ENCODE peak calls at places on chromosome 21, in eight cellular contexts. L is GM06990; V is prostate gland; N is HCT116; Q is sigmoid colon; U is gastrocnemius medialis; R is CD8-positive, alpha-beta T cell; A is PC-3. M is an unnamed sample. For H3K27me3, the result is how much of the 10 kb centered on the place peaks cover.

GRCh38 chr21:24023936-24024335 is 1583.3 kb downstream of the MRPL39 start:
- DNase-seq in L (no peak), V (no peak), N (no peak), Q (no peak), U (no peak), R (no peak), A (peak), M (no peak)

GRCh38 chr21:15761508-15762100 is 31.8 kb downstream of the USP25 start:
- DNase-seq in L (no peak), V (no peak), N (no peak), Q (no peak), U (no peak), R (no peak), A (no peak), M (no peak)

GRCh38 chr21:38293765-38294164 is 37.0 kb downstream of the KCNJ15 start:
- DNase-seq in L (no peak), V (no peak), N (no peak), Q (no peak), U (no peak), R (no peak), A (no peak), M (no peak)

GRCh38 chr21:26177187-26177586 is 6.6 kb upstream of the APP start:
- DNase-seq in L (no peak), V (no peak), N (no peak), Q (no peak), U (peak), R (no peak), A (no peak), M (no peak)

GRCh38 chr21:17512245-17513213 is at the start of gene CXADR:
- DNase-seq in L (peak), V (peak), N (peak), Q (no peak), U (no peak), R (peak), A (peak), M (no peak)

GRCh38 chr21:41477641-41478318 is 30.2 kb downstream of the TMPRSS2 start:
- DNase-seq in L (no peak), V (no peak), N (no peak), Q (no peak), U (no peak), R (no peak), A (no peak), M (no peak)

GRCh38 chr21:34510148-34511142 is 1.6 kb downstream of the KCNE1 start:
- DNase-seq in L (peak), V (no peak), N (peak), Q (peak), U (peak), R (no peak), A (peak), M (no peak)

GRCh38 chr21:36744560-36745231 is 45.8 kb downstream of the SIM2 start:
- DNase-seq in L (no peak), V (peak), N (no peak), Q (no peak), U (no peak), R (no peak), A (no peak), M (no peak)

GRCh38 chr21:14306143-14306907 is 76.6 kb downstream of the HSPA13 start:
- DNase-seq in L (no peak), V (no peak), N (no peak), Q (no peak), U (no peak), R (no peak), A (peak), M (no peak)

DNA sequence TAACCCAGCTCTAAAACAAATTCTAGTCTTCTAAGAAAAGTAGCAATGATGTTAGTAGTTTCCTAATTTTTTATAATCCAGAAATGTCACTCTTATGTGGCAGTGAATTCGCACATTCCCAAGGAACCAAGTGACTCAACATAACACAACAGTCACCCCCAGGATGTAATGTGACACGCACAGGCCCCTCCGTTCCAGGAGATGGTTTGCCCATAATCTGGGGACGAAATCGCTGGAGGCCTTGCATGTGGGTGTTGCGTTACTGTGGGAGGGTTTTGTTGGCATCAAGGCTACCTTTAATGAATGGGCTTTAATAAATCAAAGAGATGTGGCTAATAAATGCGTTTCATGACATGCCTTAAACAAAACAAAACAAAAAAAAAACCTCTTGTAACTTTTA is 50.9 kb downstream of the EVA1C start:
- DNase-seq in L (no peak), V (peak), N (peak), Q (no peak), U (no peak), R (no peak), A (peak), M (no peak)
- H3K4me3 ChIP-seq in L (no peak), V (no peak), N (no peak), Q (no peak), U (no peak), R (no peak), A (no peak), M (no peak)

GRCh38 chr21:44927259-44927586 is 6.5 kb upstream of the ITGB2 start:
- DNase-seq in L (no peak), V (no peak), N (no peak), Q (no peak), U (no peak), R (no peak), A (no peak), M (no peak)

GRCh38 chr21:44925027-44925755 is 4.5 kb upstream of the ITGB2 start:
- DNase-seq in L (no peak), V (no peak), N (no peak), Q (no peak), U (no peak), R (no peak), A (peak), M (no peak)

GRCh38 chr21:44927587-44928461 is 7.1 kb upstream of the ITGB2 start:
- DNase-seq in L (peak), V (no peak), N (no peak), Q (no peak), U (no peak), R (peak), A (peak), M (peak)

GRCh38 chr21:44924611-44925010 is 3.9 kb upstream of the ITGB2 start:
- DNase-seq in L (no peak), V (no peak), N (no peak), Q (no peak), U (no peak), R (no peak), A (no peak), M (no peak)

GRCh38 chr21:44926364-44927101 is 5.8 kb upstream of the ITGB2 start:
- DNase-seq in L (no peak), V (no peak), N (no peak), Q (no peak), U (no peak), R (no peak), A (peak), M (no peak)
- H3K27me3 ChIP-seq in L (under half), V (under half), N (half or more), Q (under half), U (under half), R (under half), A (under half), M (under half)

DNA sequence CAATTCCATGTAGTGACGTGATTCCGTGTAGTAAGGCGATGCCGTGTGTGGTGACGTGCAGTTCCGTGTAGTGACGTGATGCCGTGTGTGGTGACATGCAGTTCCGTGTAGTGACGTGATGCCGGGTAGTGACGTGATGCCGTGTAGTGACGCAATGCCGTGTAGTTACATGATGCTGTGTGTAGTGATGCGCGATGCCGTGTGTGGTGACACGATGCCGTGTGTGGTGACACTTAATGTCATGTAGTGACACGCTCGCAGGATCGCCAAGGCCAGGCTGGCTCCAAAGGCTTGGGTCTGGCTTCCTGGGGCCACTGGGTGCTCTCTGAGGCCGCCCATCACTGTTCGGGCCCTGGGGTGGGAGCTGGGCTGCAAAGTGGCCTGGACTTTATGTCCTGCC is 14.2 kb downstream of the COL18A1 start:
- DNase-seq in L (no peak), V (no peak), N (no peak), Q (peak), U (no peak), R (no peak), A (no peak), M (no peak)
- H3K4me3 ChIP-seq in L (no peak), V (no peak), N (no peak), Q (no peak), U (no peak), R (no peak), A (no peak), M (no peak)

DNA sequence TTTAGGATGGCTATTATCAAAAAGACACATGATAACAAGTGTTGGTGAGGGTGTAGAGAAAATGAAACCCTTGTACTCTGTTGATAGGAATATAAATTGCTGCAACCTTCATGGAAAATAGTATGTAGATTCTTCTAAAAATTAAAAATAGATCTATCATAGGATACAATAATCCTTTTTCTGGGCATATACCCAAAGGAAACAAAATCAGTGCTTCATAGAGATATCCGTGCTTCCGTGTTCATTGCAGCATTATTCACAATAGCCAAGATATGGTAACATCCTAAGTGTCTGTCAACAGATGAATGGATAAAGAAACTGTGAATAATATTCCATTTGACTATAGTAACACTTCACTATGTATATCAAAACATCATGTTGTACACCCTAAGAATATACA is 106.7 kb downstream of the MIS18A start:
- DNase-seq in L (no peak), V (no peak), N (no peak), Q (no peak), U (no peak), R (no peak), A (no peak), M (no peak)
- H3K27me3 ChIP-seq in L (under half), V (under half), N (under half), Q (under half), U (under half), R (under half), A (half or more), M (under half)

DNA sequence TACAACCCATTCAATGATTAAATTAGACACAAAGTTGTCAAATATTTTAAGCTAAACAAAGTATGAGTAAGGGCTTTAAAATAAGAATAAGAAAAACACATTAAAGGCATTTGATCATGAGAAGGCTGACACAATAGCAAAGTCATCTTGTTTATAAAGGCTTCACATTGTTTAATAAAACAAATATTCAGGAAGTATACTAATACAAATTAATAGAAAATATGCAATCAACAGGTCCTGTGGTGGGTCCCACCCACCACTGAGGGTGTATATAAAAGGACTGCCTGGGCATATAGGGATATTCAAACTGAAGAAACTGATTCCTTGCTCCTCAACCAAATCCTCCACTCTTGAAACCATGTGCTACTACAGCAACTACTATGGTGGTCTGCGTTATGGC is at the start of gene KRTAP20-2:
- DNase-seq in L (no peak), V (no peak), N (no peak), Q (no peak), U (no peak), R (no peak), A (no peak), M (no peak)
- H3K4me3 ChIP-seq in L (no peak), V (no peak), N (no peak), Q (no peak), U (no peak), R (no peak), A (no peak), M (no peak)

DNA sequence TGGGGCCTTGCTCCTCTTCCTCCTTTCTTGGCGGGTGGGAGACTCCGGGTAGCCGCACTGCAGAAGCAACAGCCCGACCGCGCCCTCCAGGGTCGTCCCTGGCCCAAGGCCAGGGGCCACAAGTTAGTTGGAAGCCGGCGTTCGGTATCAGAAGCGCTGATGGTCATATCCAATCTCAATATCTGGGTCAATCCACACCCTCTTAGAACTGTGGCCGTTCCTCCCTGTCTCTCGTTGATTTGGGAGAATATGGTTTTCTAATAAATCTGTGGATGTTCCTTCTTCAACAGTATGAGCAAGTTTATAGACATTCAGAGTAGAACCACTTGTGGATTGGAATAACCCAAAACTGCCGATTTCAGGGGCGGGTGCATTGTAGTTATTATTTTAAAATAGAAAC is 2.5 kb downstream of the OLIG2 start:
- DNase-seq in L (no peak), V (no peak), N (no peak), Q (peak), U (no peak), R (no peak), A (no peak), M (no peak)
- H3K27me3 ChIP-seq in L (under half), V (half or more), N (under half), Q (half or more), U (half or more), R (under half), A (half or more), M (half or more)

GRCh38 chr21:29342394-29342957 is 43.8 kb downstream of the BACH1 start:
- DNase-seq in L (peak), V (no peak), N (no peak), Q (peak), U (peak), R (no peak), A (peak), M (peak)
- H3K4me3 ChIP-seq in L (peak), V (no peak), N (no peak), Q (no peak), U (peak), R (no peak), A (peak), M (no peak)

GRCh38 chr21:42703936-42704335 is 50.5 kb downstream of the PDE9A start:
- DNase-seq in L (no peak), V (no peak), N (no peak), Q (peak), U (no peak), R (no peak), A (no peak), M (no peak)

GRCh38 chr21:42705346-42705745 is 51.9 kb downstream of the PDE9A start:
- DNase-seq in L (no peak), V (no peak), N (no peak), Q (peak), U (no peak), R (no peak), A (no peak), M (no peak)

GRCh38 chr21:42705746-42706374 is 52.4 kb downstream of the PDE9A start:
- DNase-seq in L (no peak), V (no peak), N (no peak), Q (peak), U (no peak), R (no peak), A (no peak), M (no peak)

GRCh38 chr21:42703173-42703908 is 49.9 kb downstream of the PDE9A start:
- DNase-seq in L (no peak), V (no peak), N (no peak), Q (peak), U (no peak), R (no peak), A (no peak), M (no peak)

GRCh38 chr21:42704861-42705260 is 51.4 kb downstream of the PDE9A start:
- DNase-seq in L (no peak), V (no peak), N (no peak), Q (peak), U (no peak), R (no peak), A (no peak), M (no peak)
- H3K27me3 ChIP-seq in L (under half), V (under half), N (under half), Q (under half), U (under half), R (under half), A (under half), M (under half)